ENCODE peak calls at places on chromosomes 13 and 19, in seven cellular contexts. L is Karpas-422; H is CD8-positive, alpha-beta T cell; X is tibial artery; M is HAP-1; O is pancreas; Z is Panc1. U is an unnamed sample.
A peak's percentile ranks its signal among the peaks of the same experiment; 100 is the strongest.

GRCh38 chr19:3538965-3539742 is at the start of gene TEKTIP1:
- DNase-seq in L (no peak), H (no peak), X (no peak), M (no peak), O (no peak), Z (no peak), U (no peak)

GRCh38 chr13:50693755-50694154 is 149.7 kb downstream of the DLEU7 start:
- DNase-seq in L (no peak), H (no peak), X (no peak), M (no peak), O (no peak), Z (no peak), U (peak; percentile 19)

GRCh38 chr13:93004919-93005318 is 221.7 kb upstream of the GPC6 start:
- DNase-seq in L (no peak), H (no peak), X (no peak), M (peak; percentile 15), O (no peak), Z (no peak), U (no peak)

GRCh38 chr13:40517486-40518311 is 148.7 kb downstream of the FOXO1 start:
- DNase-seq in L (no peak), H (no peak), X (no peak), M (no peak), O (no peak), Z (no peak), U (no peak)

GRCh38 chr13:51759240-51759639 is 44.7 kb downstream of the DHRS12 start:
- DNase-seq in L (no peak), H (no peak), X (no peak), M (no peak), O (no peak), Z (no peak), U (no peak)

GRCh38 chr13:33262069-33262487 is 23.5 kb downstream of the STARD13 start:
- DNase-seq in L (no peak), H (no peak), X (no peak), M (no peak), O (no peak), Z (no peak), U (no peak)

GRCh38 chr19:4380254-4380727 is 20.1 kb downstream of the SH3GL1 start:
- DNase-seq in L (peak; percentile 66), H (peak; percentile 45), X (peak; percentile 65), M (no peak), O (peak; percentile 27), Z (no peak), U (no peak)

GRCh38 chr19:27676877-27677276 is 1536.1 kb downstream of the UQCRFS1 start:
- DNase-seq in L (no peak), H (no peak), X (no peak), M (no peak), O (no peak), Z (no peak), U (no peak)

GRCh38 chr13:79530270-79530669 is 49.3 kb downstream of the NDFIP2 start:
- DNase-seq in L (peak; percentile 24), H (no peak), X (no peak), M (no peak), O (no peak), Z (no peak), U (no peak)

GRCh38 chr13:24650157-24650556 is 30.1 kb upstream of the ATP12A start:
- DNase-seq in L (no peak), H (no peak), X (no peak), M (no peak), O (no peak), Z (no peak), U (no peak)

GRCh38 chr13:44386932-44387556 is 13.4 kb downstream of the SERP2 start:
- DNase-seq in L (no peak), H (no peak), X (no peak), M (no peak), O (no peak), Z (no peak), U (no peak)

GRCh38 chr13:23899555-23899954 is 2.3 kb upstream of the C1QTNF9B start:
- DNase-seq in L (peak; percentile 72), H (no peak), X (no peak), M (peak; percentile 67), O (no peak), Z (no peak), U (peak; percentile 19)

GRCh38 chr13:102097708-102098107 is 304.1 kb downstream of the FGF14 start:
- DNase-seq in L (no peak), H (no peak), X (no peak), M (no peak), O (no peak), Z (no peak), U (no peak)

GRCh38 chr19:5339470-5339949 is 1.1 kb downstream of the PTPRS start:
- DNase-seq in L (no peak), H (no peak), X (no peak), M (no peak), O (no peak), Z (no peak), U (no peak)

GRCh38 chr19:16198363-16198636 is 589 bp downstream of the AP1M1 start:
- DNase-seq in L (no peak), H (no peak), X (no peak), M (no peak), O (no peak), Z (no peak), U (no peak)

GRCh38 chr19:46762245-46762890 is 16.1 kb upstream of the STRN4 start:
- DNase-seq in L (no peak), H (no peak), X (no peak), M (no peak), O (no peak), Z (no peak), U (no peak)

GRCh38 chr19:19860756-19861390 is 4.8 kb upstream of the ZNF253 start:
- DNase-seq in L (no peak), H (peak; percentile 31), X (no peak), M (no peak), O (no peak), Z (no peak), U (no peak)

GRCh38 chr13:44470623-44471562 is 97.3 kb downstream of the SERP2 start:
- DNase-seq in L (peak; percentile 72), H (no peak), X (no peak), M (no peak), O (no peak), Z (no peak), U (no peak)

GRCh38 chr19:8311461-8312260 is 3.5 kb upstream of the CD320 start:
- DNase-seq in L (no peak), H (no peak), X (peak; percentile 68), M (peak; percentile 7), O (peak; percentile 1), Z (no peak), U (no peak)

GRCh38 chr19:2371656-2372055 is 11.6 kb downstream of the TMPRSS9 start:
- DNase-seq in L (no peak), H (no peak), X (no peak), M (no peak), O (no peak), Z (no peak), U (peak; percentile 39)

GRCh38 chr19:51807111-51807701 is 12.2 kb downstream of the FPR3 start:
- DNase-seq in L (no peak), H (no peak), X (no peak), M (no peak), O (no peak), Z (no peak), U (no peak)

GRCh38 chr13:97848886-97849285 is 104.6 kb upstream of the IPO5 start:
- DNase-seq in L (no peak), H (no peak), X (no peak), M (no peak), O (no peak), Z (no peak), U (no peak)

GRCh38 chr19:51469629-51470028 is 8.7 kb upstream of the CEACAM18 start:
- DNase-seq in L (no peak), H (no peak), X (no peak), M (no peak), O (no peak), Z (no peak), U (no peak)

GRCh38 chr13:22194106-22194810 is 523.4 kb downstream of the FGF9 start:
- DNase-seq in L (no peak), H (no peak), X (no peak), M (no peak), O (no peak), Z (no peak), U (no peak)

GRCh38 chr19:13051581-13052165 is 51.0 kb downstream of the LYL1 start:
- DNase-seq in L (no peak), H (no peak), X (peak; percentile 88), M (peak; percentile 85), O (peak; percentile 60), Z (no peak), U (peak; percentile 41)
- H3K4me3 ChIP-seq in L (no peak overlapping the region), H (no peak overlapping the region), X (peak overlapping the region; percentile 26), M (no peak overlapping the region), O (peak overlapping the region; percentile 0), Z (no peak overlapping the region), U (no peak overlapping the region)

GRCh38 chr19:57305056-57305455 is 15.2 kb upstream of the ZNF543 start:
- DNase-seq in L (no peak), H (no peak), X (no peak), M (no peak), O (no peak), Z (no peak), U (no peak)

GRCh38 chr19:57314146-57314545 is 6.1 kb upstream of the ZNF543 start:
- DNase-seq in L (no peak), H (no peak), X (no peak), M (no peak), O (no peak), Z (no peak), U (no peak)

GRCh38 chr19:57308514-57308913 is 11.8 kb upstream of the ZNF543 start:
- DNase-seq in L (no peak), H (no peak), X (no peak), M (no peak), O (no peak), Z (no peak), U (no peak)

GRCh38 chr19:57310792-57311191 is 9.5 kb upstream of the ZNF543 start:
- DNase-seq in L (no peak), H (no peak), X (no peak), M (no peak), O (no peak), Z (no peak), U (no peak)
- H3K9me3 ChIP-seq in L (no peaks in the 10 kb centered on the region), H (peaks cover 4% of the 10 kb centered on the region), X (peaks cover 10% of the 10 kb centered on the region), M (no peaks in the 10 kb centered on the region), O (no peaks in the 10 kb centered on the region), Z (peaks cover 12% of the 10 kb centered on the region), U (peaks cover 11% of the 10 kb centered on the region)

DNA sequence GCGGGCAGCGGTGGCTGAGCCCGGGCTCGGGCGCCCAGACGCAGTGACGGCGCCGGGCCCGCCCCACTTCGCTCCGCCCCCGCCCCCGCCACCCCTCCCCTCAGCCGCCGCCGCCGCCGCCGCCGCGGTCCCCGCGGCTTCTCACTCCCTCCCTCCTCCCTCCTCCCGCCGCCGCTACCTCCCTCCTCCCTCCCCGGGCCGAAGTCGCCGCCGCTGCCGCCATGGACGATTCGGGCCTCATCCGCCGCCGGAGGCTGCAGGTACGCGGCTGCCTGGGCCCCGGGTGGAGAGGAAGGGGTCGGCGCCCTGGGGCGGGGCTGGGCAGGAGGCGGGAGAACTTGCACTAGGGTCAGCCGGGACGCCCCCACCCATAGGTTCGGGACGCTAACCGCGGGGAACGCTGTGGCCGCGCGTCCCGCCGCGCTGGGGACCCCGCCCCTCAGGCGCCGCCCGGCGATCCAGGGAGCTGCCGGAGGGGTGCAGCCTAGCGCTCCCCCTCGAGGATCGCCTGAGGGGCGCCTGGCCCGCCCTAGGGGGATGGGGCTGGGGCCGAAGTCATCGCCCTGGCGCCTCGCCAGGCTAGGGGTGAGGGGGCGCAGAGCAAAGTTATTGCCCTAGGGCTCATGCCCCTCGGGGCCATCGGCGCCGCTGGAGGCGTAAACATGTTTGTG is 497 bp downstream of the RTBDN start:
- DNase-seq in L (peak; percentile 76), H (peak; percentile 26), X (no peak), M (peak; percentile 83), O (peak; percentile 26), Z (no peak), U (peak; percentile 58)
- H3K4me3 ChIP-seq in L (peak overlapping the region; percentile 66), H (no peak overlapping the region), X (peak overlapping the region; percentile 46), M (peak overlapping the region; percentile 69), O (peak overlapping the region; percentile 29), Z (peak overlapping the region; percentile 57), U (peak overlapping the region; percentile 51)

GRCh38 chr13:111573801-111574200 is 253.4 kb downstream of the TEX29 start:
- DNase-seq in L (no peak), H (no peak), X (no peak), M (no peak), O (no peak), Z (no peak), U (no peak)
- H3K9me3 ChIP-seq in L (peaks cover 13% of the 10 kb centered on the region), H (no peaks in the 10 kb centered on the region), X (peaks cover 25% of the 10 kb centered on the region), M (no peaks in the 10 kb centered on the region), O (no peaks in the 10 kb centered on the region), Z (no peaks in the 10 kb centered on the region), U (no peaks in the 10 kb centered on the region)

U was measured in MG63.